ENCODE peak calls at places on chromosomes 4 and X, in seven cellular contexts. One of them, this sample, is unnamed.
A peak's percentile ranks its signal among the peaks of the same experiment; 100 is the strongest.

GRCh38 chr4:31081375-31081774 is 361.2 kb downstream of the PCDH7 start:
- DNase-seq in fibroblast of mammary gland: peak; percentile 60
- DNase-seq in foreskin fibroblast: peak; percentile 3
- DNase-seq in endodermal cell: no peak
- DNase-seq in right lobe of liver: no peak
- DNase-seq in NCI-H748 treated with DMSO at 0.1 percent for 48 hours: no peak
- DNase-seq in HFFc6: no peak
- DNase-seq in this sample: no peak

GRCh38 chrX:110241816-110242215 is 76.1 kb downstream of the AMMECR1 start:
- DNase-seq in foreskin fibroblast: no peak
- DNase-seq in right lobe of liver: no peak
- DNase-seq in fibroblast of mammary gland: peak; percentile 38
- DNase-seq in endodermal cell: no peak
- DNase-seq in NCI-H748 treated with DMSO at 0.1 percent for 48 hours: peak; percentile 5
- DNase-seq in HFFc6: no peak
- DNase-seq in this sample: no peak

GRCh38 chr4:90002406-90003040 is 107.9 kb downstream of the MMRN1 start:
- DNase-seq in foreskin fibroblast: no peak
- DNase-seq in endodermal cell: no peak
- DNase-seq in fibroblast of mammary gland: no peak
- DNase-seq in HFFc6: no peak
- DNase-seq in right lobe of liver: no peak
- DNase-seq in NCI-H748 treated with DMSO at 0.1 percent for 48 hours: no peak
- DNase-seq in this sample: no peak

GRCh38 chr4:158006973-158007372 is 165.9 kb downstream of the GASK1B start:
- DNase-seq in fibroblast of mammary gland: peak; percentile 38
- DNase-seq in NCI-H748 treated with DMSO at 0.1 percent for 48 hours: no peak
- DNase-seq in foreskin fibroblast: no peak
- DNase-seq in HFFc6: no peak
- DNase-seq in right lobe of liver: no peak
- DNase-seq in endodermal cell: no peak
- DNase-seq in this sample: no peak

GRCh38 chr4:111854494-111855087 is 290.7 kb upstream of the FAM241A start:
- DNase-seq in fibroblast of mammary gland: peak; percentile 63
- DNase-seq in endodermal cell: peak; percentile 58
- DNase-seq in right lobe of liver: no peak
- DNase-seq in HFFc6: peak; percentile 51
- DNase-seq in NCI-H748 treated with DMSO at 0.1 percent for 48 hours: peak; percentile 8
- DNase-seq in foreskin fibroblast: peak; percentile 30
- DNase-seq in this sample: peak; percentile 49

GRCh38 chr4:107453231-107453630 is 266.8 kb downstream of the PAPSS1 start:
- DNase-seq in right lobe of liver: no peak
- DNase-seq in endodermal cell: no peak
- DNase-seq in foreskin fibroblast: no peak
- DNase-seq in NCI-H748 treated with DMSO at 0.1 percent for 48 hours: no peak
- DNase-seq in HFFc6: no peak
- DNase-seq in fibroblast of mammary gland: no peak
- DNase-seq in this sample: no peak

GRCh38 chrX:134634691-134635090 is 23.6 kb downstream of the PLAC1 start:
- DNase-seq in right lobe of liver: no peak
- DNase-seq in foreskin fibroblast: peak; percentile 52
- DNase-seq in fibroblast of mammary gland: peak; percentile 89
- DNase-seq in HFFc6: peak; percentile 36
- DNase-seq in NCI-H748 treated with DMSO at 0.1 percent for 48 hours: no peak
- DNase-seq in endodermal cell: no peak
- DNase-seq in this sample: no peak

GRCh38 chrX:47646636-47647035 is 3.7 kb downstream of the ELK1 start:
- DNase-seq in fibroblast of mammary gland: no peak
- DNase-seq in foreskin fibroblast: no peak
- DNase-seq in right lobe of liver: no peak
- DNase-seq in endodermal cell: no peak
- DNase-seq in HFFc6: no peak
- DNase-seq in NCI-H748 treated with DMSO at 0.1 percent for 48 hours: no peak
- DNase-seq in this sample: no peak

GRCh38 chr4:61273237-61273636 is 73.1 kb downstream of the ADGRL3 start:
- DNase-seq in right lobe of liver: no peak
- DNase-seq in foreskin fibroblast: peak; percentile 5
- DNase-seq in NCI-H748 treated with DMSO at 0.1 percent for 48 hours: no peak
- DNase-seq in HFFc6: no peak
- DNase-seq in fibroblast of mammary gland: peak; percentile 8
- DNase-seq in endodermal cell: no peak
- DNase-seq in this sample: peak; percentile 12

GRCh38 chr4:5773271-5773555 is 62.2 kb downstream of the EVC start:
- DNase-seq in foreskin fibroblast: no peak
- DNase-seq in fibroblast of mammary gland: peak; percentile 83
- DNase-seq in endodermal cell: peak; percentile 56
- DNase-seq in right lobe of liver: no peak
- DNase-seq in NCI-H748 treated with DMSO at 0.1 percent for 48 hours: no peak
- DNase-seq in HFFc6: peak; percentile 17
- DNase-seq in this sample: no peak

GRCh38 chr4:157898836-157899605 is 273.8 kb downstream of the GASK1B start:
- DNase-seq in fibroblast of mammary gland: peak; percentile 18
- DNase-seq in foreskin fibroblast: no peak
- DNase-seq in right lobe of liver: no peak
- DNase-seq in NCI-H748 treated with DMSO at 0.1 percent for 48 hours: no peak
- DNase-seq in HFFc6: no peak
- DNase-seq in endodermal cell: no peak
- DNase-seq in this sample: no peak

GRCh38 chrX:46838974-46839480 is 2.2 kb downstream of the RP2 start:
- DNase-seq in NCI-H748 treated with DMSO at 0.1 percent for 48 hours: no peak
- DNase-seq in fibroblast of mammary gland: no peak
- DNase-seq in HFFc6: peak; percentile 39
- DNase-seq in foreskin fibroblast: no peak
- DNase-seq in right lobe of liver: no peak
- DNase-seq in endodermal cell: no peak
- DNase-seq in this sample: no peak

GRCh38 chr4:111530446-111530845 is 614.8 kb upstream of the FAM241A start:
- DNase-seq in right lobe of liver: no peak
- DNase-seq in fibroblast of mammary gland: no peak
- DNase-seq in HFFc6: no peak
- DNase-seq in endodermal cell: no peak
- DNase-seq in foreskin fibroblast: no peak
- DNase-seq in NCI-H748 treated with DMSO at 0.1 percent for 48 hours: no peak
- DNase-seq in this sample: no peak

GRCh38 chr4:164768516-164768915 is 14.6 kb downstream of the SMIM31 start:
- DNase-seq in endodermal cell: no peak
- DNase-seq in NCI-H748 treated with DMSO at 0.1 percent for 48 hours: no peak
- DNase-seq in right lobe of liver: no peak
- DNase-seq in HFFc6: no peak
- DNase-seq in fibroblast of mammary gland: peak; percentile 16
- DNase-seq in foreskin fibroblast: peak; percentile 0
- DNase-seq in this sample: peak; percentile 14

GRCh38 chrX:151912221-151912620 is 468 bp upstream of the MAGEA4 start:
- DNase-seq in NCI-H748 treated with DMSO at 0.1 percent for 48 hours: no peak
- DNase-seq in fibroblast of mammary gland: no peak
- DNase-seq in foreskin fibroblast: no peak
- DNase-seq in endodermal cell: no peak
- DNase-seq in right lobe of liver: no peak
- DNase-seq in HFFc6: no peak
- DNase-seq in this sample: no peak

GRCh38 chr4:73723945-73724344 is 16.4 kb upstream of the CXCL8 start:
- DNase-seq in foreskin fibroblast: no peak
- DNase-seq in right lobe of liver: no peak
- DNase-seq in endodermal cell: no peak
- DNase-seq in HFFc6: no peak
- DNase-seq in fibroblast of mammary gland: no peak
- DNase-seq in NCI-H748 treated with DMSO at 0.1 percent for 48 hours: no peak
- DNase-seq in this sample: no peak

GRCh38 chrX:39309018-39309620 is 507.9 kb downstream of the MID1IP1 start:
- DNase-seq in foreskin fibroblast: no peak
- DNase-seq in NCI-H748 treated with DMSO at 0.1 percent for 48 hours: peak; percentile 22
- DNase-seq in right lobe of liver: no peak
- DNase-seq in endodermal cell: no peak
- DNase-seq in fibroblast of mammary gland: peak; percentile 24
- DNase-seq in HFFc6: no peak
- DNase-seq in this sample: peak; percentile 30

GRCh38 chr4:7797330-7797729 is 142.3 kb downstream of the AFAP1 start:
- DNase-seq in fibroblast of mammary gland: no peak
- DNase-seq in NCI-H748 treated with DMSO at 0.1 percent for 48 hours: no peak
- DNase-seq in foreskin fibroblast: no peak
- DNase-seq in HFFc6: no peak
- DNase-seq in endodermal cell: no peak
- DNase-seq in right lobe of liver: no peak
- DNase-seq in this sample: no peak

GRCh38 chr4:13701937-13702446 is 74.5 kb upstream of the BOD1L1 start:
- DNase-seq in NCI-H748 treated with DMSO at 0.1 percent for 48 hours: no peak
- DNase-seq in endodermal cell: no peak
- DNase-seq in HFFc6: peak; percentile 74
- DNase-seq in fibroblast of mammary gland: peak; percentile 80
- DNase-seq in right lobe of liver: no peak
- DNase-seq in foreskin fibroblast: peak; percentile 75
- DNase-seq in this sample: peak; percentile 13

GRCh38 chrX:16963216-16963615 is 16.8 kb downstream of the REPS2 start:
- DNase-seq in NCI-H748 treated with DMSO at 0.1 percent for 48 hours: no peak
- DNase-seq in endodermal cell: no peak
- DNase-seq in foreskin fibroblast: no peak
- DNase-seq in HFFc6: no peak
- DNase-seq in fibroblast of mammary gland: no peak
- DNase-seq in right lobe of liver: no peak
- DNase-seq in this sample: no peak

GRCh38 chr4:176400816-176401461 is 81.2 kb downstream of the SPCS3 start:
- DNase-seq in foreskin fibroblast: peak; percentile 68
- DNase-seq in right lobe of liver: no peak
- DNase-seq in NCI-H748 treated with DMSO at 0.1 percent for 48 hours: no peak
- DNase-seq in fibroblast of mammary gland: peak; percentile 77
- DNase-seq in endodermal cell: no peak
- DNase-seq in HFFc6: peak; percentile 81
- DNase-seq in this sample: no peak

GRCh38 chr4:9764155-9764696 is 17.2 kb upstream of the DRD5 start:
- DNase-seq in endodermal cell: peak; percentile 54
- DNase-seq in foreskin fibroblast: no peak
- DNase-seq in fibroblast of mammary gland: no peak
- DNase-seq in NCI-H748 treated with DMSO at 0.1 percent for 48 hours: no peak
- DNase-seq in HFFc6: no peak
- DNase-seq in right lobe of liver: no peak
- DNase-seq in this sample: no peak

GRCh38 chrX:70089575-70090297 is 27.5 kb downstream of the OTUD6A start:
- DNase-seq in endodermal cell: no peak
- DNase-seq in NCI-H748 treated with DMSO at 0.1 percent for 48 hours: no peak
- DNase-seq in right lobe of liver: no peak
- DNase-seq in foreskin fibroblast: peak; percentile 35
- DNase-seq in fibroblast of mammary gland: peak; percentile 69
- DNase-seq in HFFc6: peak; percentile 64
- DNase-seq in this sample: no peak

GRCh38 chrX:64975491-64975890 is 759 bp downstream of the ZC4H2 start:
- DNase-seq in right lobe of liver: peak; percentile 28
- DNase-seq in HFFc6: no peak
- DNase-seq in fibroblast of mammary gland: peak; percentile 12
- DNase-seq in endodermal cell: peak; percentile 72
- DNase-seq in NCI-H748 treated with DMSO at 0.1 percent for 48 hours: no peak
- DNase-seq in foreskin fibroblast: peak; percentile 6
- DNase-seq in this sample: peak; percentile 27

GRCh38 chrX:124328765-124329164 is 3.7 kb upstream of the TEX13D start:
- DNase-seq in right lobe of liver: no peak
- DNase-seq in fibroblast of mammary gland: peak; percentile 16
- DNase-seq in foreskin fibroblast: no peak
- DNase-seq in NCI-H748 treated with DMSO at 0.1 percent for 48 hours: no peak
- DNase-seq in endodermal cell: no peak
- DNase-seq in HFFc6: no peak
- DNase-seq in this sample: no peak

GRCh38 chr4:74044676-74045075 is 6.2 kb upstream of the CXCL3 start:
- DNase-seq in NCI-H748 treated with DMSO at 0.1 percent for 48 hours: no peak
- DNase-seq in foreskin fibroblast: peak; percentile 50
- DNase-seq in right lobe of liver: no peak
- DNase-seq in fibroblast of mammary gland: peak; percentile 71
- DNase-seq in HFFc6: peak; percentile 40
- DNase-seq in endodermal cell: no peak
- DNase-seq in this sample: no peak

GRCh38 chr4:18815779-18816173 is 794.2 kb upstream of the LCORL start:
- DNase-seq in NCI-H748 treated with DMSO at 0.1 percent for 48 hours: no peak
- DNase-seq in endodermal cell: no peak
- DNase-seq in fibroblast of mammary gland: peak; percentile 0
- DNase-seq in HFFc6: no peak
- DNase-seq in right lobe of liver: no peak
- DNase-seq in foreskin fibroblast: no peak
- DNase-seq in this sample: no peak

GRCh38 chr4:38333219-38333618 is 330.8 kb upstream of the KLF3 start:
- DNase-seq in right lobe of liver: no peak
- DNase-seq in endodermal cell: no peak
- DNase-seq in fibroblast of mammary gland: peak; percentile 6
- DNase-seq in foreskin fibroblast: no peak
- DNase-seq in HFFc6: no peak
- DNase-seq in NCI-H748 treated with DMSO at 0.1 percent for 48 hours: no peak
- DNase-seq in this sample: no peak

GRCh38 chrX:19840899-19841648 is 46.3 kb downstream of the SH3KBP1 start:
- DNase-seq in HFFc6: no peak
- DNase-seq in NCI-H748 treated with DMSO at 0.1 percent for 48 hours: no peak
- DNase-seq in foreskin fibroblast: no peak
- DNase-seq in fibroblast of mammary gland: no peak
- DNase-seq in right lobe of liver: no peak
- DNase-seq in endodermal cell: peak; percentile 78
- DNase-seq in this sample: no peak

GRCh38 chr4:6594826-6595355 is 19.9 kb downstream of the MAN2B2 start:
- DNase-seq in endodermal cell: no peak
- DNase-seq in NCI-H748 treated with DMSO at 0.1 percent for 48 hours: no peak
- DNase-seq in HFFc6: peak; percentile 43
- DNase-seq in foreskin fibroblast: peak; percentile 41
- DNase-seq in fibroblast of mammary gland: peak; percentile 20
- DNase-seq in right lobe of liver: no peak
- DNase-seq in this sample: no peak

GRCh38 chr4:154743683-154744340 is at the start of gene LRAT:
- DNase-seq in fibroblast of mammary gland: peak; percentile 8
- DNase-seq in NCI-H748 treated with DMSO at 0.1 percent for 48 hours: peak; percentile 37
- DNase-seq in endodermal cell: peak; percentile 95
- DNase-seq in HFFc6: no peak
- DNase-seq in right lobe of liver: peak; percentile 57
- DNase-seq in foreskin fibroblast: no peak
- DNase-seq in this sample: peak; percentile 85

GRCh38 chr4:26194764-26195163 is 126.0 kb upstream of the RBPJ start:
- DNase-seq in right lobe of liver: no peak
- DNase-seq in HFFc6: no peak
- DNase-seq in endodermal cell: no peak
- DNase-seq in foreskin fibroblast: no peak
- DNase-seq in fibroblast of mammary gland: no peak
- DNase-seq in NCI-H748 treated with DMSO at 0.1 percent for 48 hours: no peak
- DNase-seq in this sample: no peak

GRCh38 chrX:40012800-40013682 is 84.7 kb downstream of the BCOR start:
- DNase-seq in HFFc6: peak; percentile 50
- DNase-seq in foreskin fibroblast: peak; percentile 49
- DNase-seq in fibroblast of mammary gland: peak; percentile 59
- DNase-seq in NCI-H748 treated with DMSO at 0.1 percent for 48 hours: peak; percentile 56
- DNase-seq in endodermal cell: peak; percentile 84
- DNase-seq in right lobe of liver: peak; percentile 65
- DNase-seq in this sample: peak; percentile 91

GRCh38 chr4:102390438-102390837 is 45.2 kb upstream of the SLC39A8 start:
- DNase-seq in foreskin fibroblast: no peak
- DNase-seq in right lobe of liver: no peak
- DNase-seq in endodermal cell: no peak
- DNase-seq in NCI-H748 treated with DMSO at 0.1 percent for 48 hours: no peak
- DNase-seq in fibroblast of mammary gland: peak; percentile 64
- DNase-seq in HFFc6: no peak
- DNase-seq in this sample: no peak

GRCh38 chrX:72003811-72004750 is 93.4 kb downstream of the NHSL2 start:
- DNase-seq in NCI-H748 treated with DMSO at 0.1 percent for 48 hours: no peak
- DNase-seq in right lobe of liver: peak; percentile 46
- DNase-seq in fibroblast of mammary gland: peak; percentile 74
- DNase-seq in endodermal cell: peak; percentile 90
- DNase-seq in foreskin fibroblast: no peak
- DNase-seq in HFFc6: no peak
- DNase-seq in this sample: peak; percentile 46

GRCh38 chrX:16671005-16671404 is 21.0 kb downstream of the S100G start:
- DNase-seq in fibroblast of mammary gland: peak; percentile 74
- DNase-seq in NCI-H748 treated with DMSO at 0.1 percent for 48 hours: peak; percentile 7
- DNase-seq in right lobe of liver: no peak
- DNase-seq in foreskin fibroblast: peak; percentile 42
- DNase-seq in HFFc6: no peak
- DNase-seq in endodermal cell: peak; percentile 66
- DNase-seq in this sample: peak; percentile 74

GRCh38 chr4:118761387-118762016 is 74.4 kb downstream of the SEC24D start:
- DNase-seq in foreskin fibroblast: no peak
- DNase-seq in endodermal cell: no peak
- DNase-seq in right lobe of liver: no peak
- DNase-seq in NCI-H748 treated with DMSO at 0.1 percent for 48 hours: no peak
- DNase-seq in HFFc6: no peak
- DNase-seq in fibroblast of mammary gland: no peak
- DNase-seq in this sample: no peak

GRCh38 chrX:48702032-48702431 is 5.5 kb downstream of the SUV39H1 start:
- DNase-seq in HFFc6: no peak
- DNase-seq in right lobe of liver: no peak
- DNase-seq in foreskin fibroblast: no peak
- DNase-seq in fibroblast of mammary gland: no peak
- DNase-seq in endodermal cell: no peak
- DNase-seq in NCI-H748 treated with DMSO at 0.1 percent for 48 hours: no peak
- DNase-seq in this sample: no peak